ENCODE peak calls at places on chromosomes 4 and X, in five cellular contexts. T, B, D, P and S are unnamed samples.

GRCh38 chrX:17242470-17242869 is 132.5 kb upstream of the NHS start:
- DNase-seq in T (peak; percentile 54), B (peak; percentile 41), D (peak; percentile 32), P (peak; percentile 1), S (peak; percentile 36)

GRCh38 chrX:122220644-122221373 is 963.3 kb upstream of the GRIA3 start:
- DNase-seq in T (no peak), B (no peak), D (no peak), P (no peak), S (no peak)

GRCh38 chr4:77151246-77151645 is 5.8 kb upstream of the CCNG2 start:
- DNase-seq in T (no peak), B (no peak), D (no peak), P (no peak), S (no peak)

GRCh38 chr4:134320048-134320447 is 118.5 kb upstream of the PABPC4L start:
- DNase-seq in T (peak; percentile 5), B (no peak), D (no peak), P (no peak), S (no peak)

GRCh38 chr4:186029731-186030421 is 39.1 kb upstream of the TLR3 start:
- DNase-seq in T (peak; percentile 69), B (no peak), D (peak; percentile 86), P (no peak), S (peak; percentile 49)

GRCh38 chrX:121365572-121366161 is 318.3 kb downstream of the GLUD2 start:
- DNase-seq in T (no peak), B (peak; percentile 11), D (no peak), P (no peak), S (no peak)

GRCh38 chr4:55447826-55448225 is 52.1 kb downstream of the TMEM165 start:
- DNase-seq in T (peak; percentile 35), B (no peak), D (no peak), P (no peak), S (no peak)

GRCh38 chr4:86963697-86964096 is 28.9 kb downstream of the AFF1 start:
- DNase-seq in T (no peak), B (peak; percentile 64), D (no peak), P (no peak), S (no peak)

GRCh38 chrX:47646636-47647035 is 3.7 kb downstream of the ELK1 start:
- DNase-seq in T (no peak), B (no peak), D (no peak), P (no peak), S (no peak)

GRCh38 chrX:46381630-46382029 is 163.6 kb downstream of the ZNF674 start:
- DNase-seq in T (no peak), B (peak; percentile 31), D (no peak), P (peak; percentile 9), S (no peak)

GRCh38 chrX:46380148-46380752 is 165.0 kb downstream of the ZNF674 start:
- DNase-seq in T (no peak), B (no peak), D (no peak), P (no peak), S (no peak)

GRCh38 chrX:46375831-46376230 is 169.4 kb downstream of the ZNF674 start:
- DNase-seq in T (no peak), B (no peak), D (no peak), P (no peak), S (no peak)

GRCh38 chrX:46374371-46374770 is 170.8 kb downstream of the ZNF674 start:
- DNase-seq in T (no peak), B (no peak), D (no peak), P (no peak), S (no peak)

GRCh38 chrX:46376246-46376885 is 168.9 kb downstream of the ZNF674 start:
- DNase-seq in T (peak; percentile 76), B (peak; percentile 2), D (no peak), P (no peak), S (peak; percentile 54)
- TF ChIP-seq CTCF in T (peak; percentile 48), B (peak; percentile 18), D (peak; percentile 54), P (peak; percentile 27), S (peak; percentile 39)

GRCh38 chr4:152099555-152099954 is 338.7 kb upstream of the GATB start:
- DNase-seq in T (no peak), B (no peak), D (no peak), P (no peak), S (no peak)
- TF ChIP-seq CTCF in T (peak; percentile 7), B (peak; percentile 43), D (no peak), P (no peak), S (no peak)

GRCh38 chr4:7361256-7361655 is 73.5 kb downstream of the PSAPL1 start:
- DNase-seq in T (peak; percentile 29), B (no peak), D (no peak), P (no peak), S (no peak)
- TF ChIP-seq CTCF in T (no peak), B (no peak), D (no peak), P (no peak), S (no peak)

GRCh38 chr4:97720869-97721432 is 422.3 kb downstream of the STPG2 start:
- DNase-seq in T (peak; percentile 28), B (no peak), D (no peak), P (no peak), S (no peak)
- TF ChIP-seq CTCF in T (peak; percentile 38), B (no peak), D (no peak), P (no peak), S (peak; percentile 10)

DNA sequence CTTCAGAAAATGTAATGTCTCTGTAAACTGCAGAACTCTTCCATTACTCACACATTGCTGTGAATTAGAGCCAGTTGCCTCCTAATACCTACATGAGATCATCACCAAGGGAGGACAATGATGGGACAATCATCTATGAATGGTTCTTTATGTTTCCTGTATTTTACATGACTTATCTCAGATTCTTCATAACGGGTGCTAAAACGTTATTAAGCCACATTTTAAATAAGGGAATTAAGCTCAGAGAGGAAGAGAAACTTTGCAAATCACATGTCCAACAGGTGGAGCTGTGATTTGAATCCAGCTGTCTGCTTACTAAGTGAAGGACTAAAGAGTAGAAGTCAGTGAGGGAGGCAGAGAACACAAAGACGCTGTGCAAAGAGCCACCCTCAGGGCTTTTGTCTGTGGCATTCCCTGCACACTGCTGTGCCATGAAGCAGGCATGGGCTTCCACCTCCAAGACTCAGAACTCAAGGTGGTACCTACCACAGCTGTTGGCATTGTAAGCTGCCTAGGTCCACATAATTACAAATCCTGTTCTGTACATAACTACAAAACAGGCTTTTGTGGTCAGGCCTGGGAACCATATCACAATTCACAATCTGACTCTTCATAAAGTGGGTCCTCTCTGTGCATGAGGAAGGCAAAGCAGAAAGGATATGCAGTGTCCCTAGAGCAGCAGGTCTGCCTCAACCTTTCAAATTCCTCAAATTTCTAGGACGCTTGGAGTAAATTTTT is 12.8 kb downstream of the TBC1D9 start:
- DNase-seq in T (peak; percentile 36), B (no peak), D (no peak), P (peak; percentile 68), S (no peak)
- TF ChIP-seq CTCF in T (peak; percentile 34), B (no peak), D (no peak), P (peak; percentile 33), S (peak; percentile 39)

DNA sequence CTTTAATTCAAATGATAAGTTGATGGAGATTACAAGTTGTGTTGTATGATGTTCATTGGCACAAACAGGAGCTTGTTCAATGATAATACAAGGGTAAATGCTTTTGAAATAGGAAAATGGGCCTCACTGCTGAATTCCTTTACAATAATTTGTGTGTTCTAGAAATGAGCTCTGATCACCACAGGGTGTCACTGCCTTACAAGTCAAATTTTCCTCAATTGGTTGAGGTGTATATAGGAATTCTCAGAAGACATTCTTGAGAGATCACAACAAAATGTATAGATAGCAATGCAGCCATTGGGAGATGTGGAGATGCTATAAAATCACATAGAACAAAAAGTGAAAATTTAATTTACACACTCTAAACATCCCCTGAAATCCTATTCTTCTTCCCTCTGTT is 49.6 kb downstream of the KLF8 start:
- DNase-seq in T (peak; percentile 4), B (peak; percentile 14), D (no peak), P (no peak), S (peak; percentile 1)
- TF ChIP-seq CTCF in T (no peak), B (peak; percentile 17), D (no peak), P (peak; percentile 29), S (peak; percentile 4)

DNA sequence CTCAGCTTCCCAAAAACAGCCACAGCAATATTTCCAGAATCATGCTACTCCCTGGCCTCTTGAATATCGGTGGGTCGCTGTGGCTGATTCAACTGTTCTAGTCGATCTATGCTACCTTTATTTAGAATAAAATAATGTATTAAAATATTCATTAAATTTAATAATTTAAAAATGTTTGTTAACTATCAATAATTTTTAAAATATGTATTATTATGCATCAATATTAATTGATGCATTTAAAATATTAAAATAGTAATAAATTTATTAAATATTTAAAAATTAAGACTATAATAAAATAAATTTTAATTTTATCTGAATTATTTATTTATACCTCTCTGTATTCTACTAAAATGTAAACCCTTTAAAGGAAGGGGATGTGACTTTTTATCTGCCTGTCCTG is 19.0 kb downstream of the ARSD start:
- DNase-seq in T (no peak), B (no peak), D (no peak), P (no peak), S (no peak)
- TF ChIP-seq CTCF in T (no peak), B (no peak), D (no peak), P (no peak), S (no peak)

GRCh38 chr4:148999924-149000323 is 557.7 kb upstream of the NR3C2 start:
- DNase-seq in T (no peak), B (no peak), D (no peak), P (no peak), S (no peak)

DNA sequence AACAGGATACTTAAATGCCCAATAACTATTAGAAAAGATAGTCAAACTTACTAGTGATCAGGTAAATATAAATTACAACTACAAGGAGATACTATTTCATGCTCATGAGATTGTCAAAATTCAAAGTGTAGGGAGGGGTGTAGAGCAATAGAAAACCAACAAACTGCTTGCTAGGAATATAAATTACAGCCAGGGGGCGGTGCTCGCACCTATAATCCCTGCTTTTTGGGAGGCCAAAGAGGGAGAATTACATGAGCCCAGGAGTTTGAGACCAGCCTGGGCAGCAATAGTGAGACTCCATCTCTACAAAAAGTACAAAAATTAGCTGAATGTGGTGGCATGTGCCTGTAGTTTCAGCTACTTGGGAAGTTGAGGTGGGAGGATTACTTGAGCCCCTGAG is 556.5 kb upstream of the NR3C2 start:
- DNase-seq in T (peak; percentile 3), B (peak; percentile 3), D (no peak), P (no peak), S (no peak)
- TF ChIP-seq CTCF in T (peak; percentile 39), B (no peak), D (no peak), P (peak; percentile 45), S (no peak)